ENCODE peak calls at places on chromosomes 4 and X, in seven cellular contexts. F is posterior cingulate gyrus; T is stimulated activated CD4-positive, alpha-beta T cell treated with anti-CD3 and anti-CD28 coated beads, Interleukin-2, amount 100 ng/mL, for 48 hours; P is lower lobe of right lung; N is HT1080; B is RWPE1; W is ACHN. R is an unnamed sample.

GRCh38 chrX:672931-673330 is 42.3 kb downstream of the SHOX start:
- DNase-seq in F (no peak), T (no peak), P (no peak), N (peak; percentile 39), B (no peak), W (no peak), R (no peak)

GRCh38 chr4:47598320-47598719 is 113.2 kb downstream of the ATP10D start:
- DNase-seq in F (no peak), T (no peak), P (no peak), N (no peak), B (peak; percentile 34), W (no peak), R (no peak)

GRCh38 chr4:92714640-92715039 is 410.9 kb downstream of the GRID2 start:
- DNase-seq in F (no peak), T (no peak), P (no peak), N (no peak), B (no peak), W (no peak), R (no peak)

GRCh38 chr4:154081391-154081790 is 292.5 kb upstream of the SFRP2 start:
- DNase-seq in F (no peak), T (no peak), P (no peak), N (no peak), B (no peak), W (no peak), R (no peak)

GRCh38 chr4:186554485-186554884 is 882 bp downstream of the MTNR1A start:
- DNase-seq in F (no peak), T (no peak), P (no peak), N (no peak), B (peak; percentile 30), W (peak; percentile 39), R (peak; percentile 16)

GRCh38 chr4:52402582-52402981 is 256.5 kb downstream of the USP46 start:
- DNase-seq in F (no peak), T (no peak), P (no peak), N (no peak), B (no peak), W (no peak), R (no peak)

GRCh38 chrX:78514852-78515251 is 144.3 kb downstream of the RTL3 start:
- DNase-seq in F (no peak), T (no peak), P (no peak), N (peak; percentile 23), B (no peak), W (no peak), R (peak; percentile 4)

GRCh38 chr4:76622717-76623116 is 187.7 kb downstream of the SHROOM3 start:
- DNase-seq in F (no peak), T (no peak), P (no peak), N (no peak), B (no peak), W (no peak), R (no peak)

GRCh38 chr4:128483816-128484215 is 196.2 kb upstream of the PGRMC2 start:
- DNase-seq in F (no peak), T (no peak), P (no peak), N (no peak), B (no peak), W (no peak), R (peak; percentile 54)

GRCh38 chr4:185709802-185710486 is 102.0 kb downstream of the SORBS2 start:
- DNase-seq in F (no peak), T (no peak), P (no peak), N (no peak), B (no peak), W (no peak), R (peak; percentile 39)

GRCh38 chr4:2292679-2293108 is 30.8 kb upstream of the MXD4 start:
- DNase-seq in F (no peak), T (no peak), P (no peak), N (no peak), B (no peak), W (no peak), R (peak; percentile 74)

GRCh38 chrX:39773923-39774803 is 323.6 kb downstream of the BCOR start:
- DNase-seq in F (no peak), T (no peak), P (no peak), N (no peak), B (no peak), W (peak; percentile 42), R (peak; percentile 49)

GRCh38 chr4:163107754-163108153 is 58.9 kb downstream of the NAF1 start:
- DNase-seq in F (no peak), T (no peak), P (no peak), N (no peak), B (no peak), W (peak; percentile 50), R (peak; percentile 2)

GRCh38 chr4:10346023-10346422 is 111.2 kb downstream of the ZNF518B start:
- DNase-seq in F (no peak), T (no peak), P (no peak), N (peak; percentile 84), B (peak; percentile 55), W (no peak), R (no peak)

GRCh38 chr4:40422309-40422708 is 87.2 kb downstream of the CHRNA9 start:
- DNase-seq in F (no peak), T (no peak), P (no peak), N (no peak), B (no peak), W (no peak), R (no peak)

GRCh38 chr4:149095798-149096197 is 653.6 kb upstream of the NR3C2 start:
- DNase-seq in F (no peak), T (no peak), P (no peak), N (no peak), B (no peak), W (no peak), R (peak; percentile 89)

GRCh38 chrX:8783100-8784098 is 17.8 kb downstream of the FAM9A start:
- DNase-seq in F (no peak), T (peak; percentile 29), P (no peak), N (no peak), B (no peak), W (no peak), R (no peak)

GRCh38 chr4:7536876-7537275 is 102.1 kb upstream of the PSAPL1 start:
- DNase-seq in F (no peak), T (no peak), P (no peak), N (no peak), B (no peak), W (no peak), R (no peak)

GRCh38 chr4:88893961-88894360 is 163.0 kb downstream of the FAM13A start:
- DNase-seq in F (no peak), T (no peak), P (no peak), N (no peak), B (no peak), W (no peak), R (peak; percentile 3)

GRCh38 chrX:132758778-132759177 is 199.7 kb downstream of the HS6ST2 start:
- DNase-seq in F (no peak), T (no peak), P (no peak), N (no peak), B (no peak), W (no peak), R (no peak)

R was measured in astrocyte.